ENCODE peak calls at places on chromosomes 4 and X, in nine cellular contexts. K, U, T, I, P, R, E, M and L are unnamed samples.

GRCh38 chr4:185520119-185520518 is 15.2 kb downstream of the PDLIM3 start:
- DNase-seq in E (no peak), T (no peak), R (no peak), P (no peak), K (no peak), U (peak), I (no peak), M (no peak), L (no peak)

GRCh38 chr4:10579700-10580099 is 104.9 kb downstream of the CLNK start:
- DNase-seq in T (no peak), I (no peak), M (no peak), R (no peak), P (no peak), K (no peak), U (no peak), E (no peak), L (no peak)

GRCh38 chr4:5863461-5864113 is 29.3 kb downstream of the CRMP1 start:
- DNase-seq in I (no peak), K (peak), R (no peak), T (peak), E (peak), M (peak), U (peak), P (peak), L (peak)

GRCh38 chr4:36222702-36223101 is 21.6 kb downstream of the ARAP2 start:
- DNase-seq in M (peak), R (no peak), U (no peak), T (no peak), I (no peak), P (no peak), K (no peak), E (no peak), L (no peak)

GRCh38 chr4:57109847-57110634 is at the start of gene IGFBP7:
- DNase-seq in R (no peak), T (peak), U (peak), P (peak), M (peak), K (peak), I (peak), E (peak), L (peak)

GRCh38 chrX:3712080-3712869 is 1.2 kb downstream of the PRKX start:
- DNase-seq in U (peak), E (peak), T (no peak), I (no peak), R (no peak), K (peak), M (peak), P (no peak), L (no peak)

GRCh38 chr4:98963538-98964433 is 31.7 kb upstream of the METAP1 start:
- DNase-seq in K (no peak), M (no peak), T (no peak), E (no peak), I (no peak), U (no peak), R (no peak), P (peak), L (peak)

GRCh38 chr4:136369073-136369472 is 1163.2 kb downstream of the PCDH18 start:
- DNase-seq in I (no peak), E (peak), P (no peak), M (no peak), U (peak), R (no peak), T (no peak), K (no peak), L (no peak)

GRCh38 chr4:165393704-165394103 is 14.9 kb downstream of the CPE start:
- DNase-seq in K (no peak), U (peak), R (no peak), P (no peak), M (no peak), E (no peak), T (no peak), I (no peak), L (no peak)